ENCODE peak calls at places on chromosomes 5 and 9, in nine cellular contexts. C is cardiac muscle cell; G is effector memory CD4-positive, alpha-beta T cell; D is OCI-LY7; V is CD4-positive, alpha-beta T cell; Z is left lung; U is tibial artery; M is A549; E is hepatocyte. P is an unnamed sample. For H3K9me3, the result is how much of the 10 kb centered on the place peaks cover.

GRCh38 chr5:14260637-14261036 is 117.5 kb downstream of the TRIO start:
- DNase-seq in C (no peak), G (no peak), D (no peak), V (no peak), Z (no peak), U (no peak), M (no peak), E (no peak), P (no peak)

GRCh38 chr5:143733635-143734341 is 78.2 kb upstream of the HMHB1 start:
- DNase-seq in C (no peak), G (no peak), D (no peak), V (no peak), Z (no peak), U (no peak), M (no peak), E (no peak), P (no peak)

GRCh38 chr5:91357012-91357634 is 26.0 kb downstream of the ARRDC3 start:
- DNase-seq in C (no peak), G (no peak), D (no peak), V (no peak), Z (peak), U (no peak), M (no peak), E (peak), P (no peak)

GRCh38 chr5:68134033-68134668 is 81.4 kb upstream of the PIK3R1 start:
- DNase-seq in C (peak), G (no peak), D (no peak), V (no peak), Z (no peak), U (no peak), M (no peak), E (peak), P (no peak)

GRCh38 chr9:92952861-92953620 is 5.7 kb downstream of the FGD3 start:
- DNase-seq in C (peak), G (no peak), D (no peak), V (no peak), Z (no peak), U (no peak), M (no peak), E (no peak), P (no peak)

GRCh38 chr5:93582677-93583524 is at the start of gene NR2F1:
- DNase-seq in C (peak), G (no peak), D (no peak), V (no peak), Z (peak), U (peak), M (peak), E (peak), P (no peak)

GRCh38 chr5:137176126-137176525 is 323.0 kb downstream of the SPOCK1 start:
- DNase-seq in C (no peak), G (no peak), D (no peak), V (no peak), Z (no peak), U (no peak), M (no peak), E (no peak), P (no peak)

GRCh38 chr9:38423939-38424843 is at the start of gene IGFBPL1:
- DNase-seq in C (peak), G (no peak), D (no peak), V (no peak), Z (no peak), U (no peak), M (peak), E (peak), P (no peak)

GRCh38 chr5:170105643-170106611 is at the start of gene FOXI1:
- DNase-seq in C (no peak), G (no peak), D (no peak), V (no peak), Z (no peak), U (no peak), M (no peak), E (no peak), P (no peak)

GRCh38 chr5:179044765-179045164 is 15.4 kb upstream of the ZNF354C start:
- DNase-seq in C (no peak), G (no peak), D (no peak), V (no peak), Z (no peak), U (no peak), M (no peak), E (no peak), P (no peak)
- H3K9me3 ChIP-seq in C (under half), G (under half), D (under half), V (under half), Z (half or more), U (under half), M (under half), E (under half), P (under half)

GRCh38 chr9:136545966-136546696 is at the start of gene NOTCH1:
- DNase-seq in C (peak), G (peak), D (peak), V (peak), Z (peak), U (peak), M (peak), E (peak), P (peak)
- H3K9me3 ChIP-seq in C (under half), G (under half), D (under half), V (under half), Z (under half), U (under half), M (under half), E (under half), P (under half)

GRCh38 chr9:1454211-1454979 is 404.2 kb downstream of the DMRT2 start:
- DNase-seq in C (no peak), G (no peak), D (no peak), V (no peak), Z (no peak), U (no peak), M (no peak), E (no peak), P (no peak)
- H3K9me3 ChIP-seq in C (under half), G (under half), D (under half), V (under half), Z (under half), U (under half), M (under half), E (under half), P (under half)

DNA sequence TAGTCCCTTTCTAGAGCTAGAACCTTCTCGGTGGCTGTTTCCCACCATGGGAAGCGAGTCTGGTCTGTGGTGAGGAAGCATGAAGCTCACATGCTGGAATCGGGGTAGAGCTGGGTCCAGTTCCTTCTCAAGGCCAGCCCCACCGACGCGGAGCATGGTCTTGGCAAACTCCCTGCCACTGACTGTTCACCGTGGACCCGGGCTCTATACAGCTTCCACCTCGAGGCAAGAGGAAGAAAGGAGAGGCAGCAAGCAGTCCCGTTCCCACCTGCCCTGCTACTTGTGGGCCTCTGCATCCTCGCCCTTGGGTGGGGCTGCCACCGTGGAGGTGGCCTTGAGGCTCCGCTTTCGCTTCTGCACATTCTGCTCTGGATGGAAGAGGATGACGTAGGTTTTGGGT is 13.7 kb downstream of the GRM6 start:
- DNase-seq in C (no peak), G (no peak), D (no peak), V (no peak), Z (no peak), U (no peak), M (no peak), E (no peak), P (no peak)
- H3K9me3 ChIP-seq in C (under half), G (under half), D (under half), V (under half), Z (half or more), U (under half), M (under half), E (under half), P (under half)

GRCh38 chr5:23461576-23461975 is 45.8 kb upstream of the PRDM9 start:
- DNase-seq in C (no peak), G (no peak), D (no peak), V (no peak), Z (no peak), U (no peak), M (no peak), E (no peak), P (no peak)
- H3K9me3 ChIP-seq in C (under half), G (under half), D (under half), V (under half), Z (under half), U (under half), M (under half), E (under half), P (under half)

GRCh38 chr5:26323794-26324193 is 714.6 kb downstream of the CDH9 start:
- DNase-seq in C (no peak), G (no peak), D (no peak), V (no peak), Z (no peak), U (no peak), M (no peak), E (no peak), P (no peak)

GRCh38 chr5:26326153-26326759 is 712.1 kb downstream of the CDH9 start:
- DNase-seq in C (no peak), G (no peak), D (no peak), V (no peak), Z (no peak), U (no peak), M (no peak), E (no peak), P (no peak)

DNA sequence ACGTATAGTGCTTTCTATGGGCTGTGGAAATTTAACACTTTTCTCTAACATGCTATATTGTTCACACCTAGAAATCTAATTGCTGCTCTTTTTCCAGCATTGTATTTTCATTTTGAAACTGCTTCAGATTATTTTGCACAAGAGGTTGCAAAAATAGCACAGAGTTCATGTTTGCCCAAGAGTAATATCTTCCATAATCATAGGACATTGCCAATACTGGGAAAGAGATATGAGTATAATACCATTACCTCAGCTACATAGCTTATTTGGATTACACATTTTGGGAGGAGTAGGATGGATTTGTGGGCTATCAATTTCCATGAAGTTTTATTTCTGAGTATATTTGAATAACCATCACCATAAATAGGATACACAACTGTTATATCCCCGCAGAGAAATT is 717.1 kb downstream of the CDH9 start:
- DNase-seq in C (no peak), G (no peak), D (no peak), V (no peak), Z (no peak), U (no peak), M (no peak), E (no peak), P (no peak)
- H3K9me3 ChIP-seq in C (under half), G (under half), D (under half), V (under half), Z (under half), U (under half), M (under half), E (under half), P (under half)

P was measured in T-helper 17 cell.